ENCODE peak calls at places on chromosomes 3 and 15, in six cellular contexts. F, W, A, N, K and T are unnamed samples.

GRCh38 chr15:77500986-77501385 is 80.3 kb downstream of the HMG20A start:
- DNase-seq in F (peak; percentile 53), W (peak; percentile 53), A (peak; percentile 57), N (no peak), K (no peak), T (no peak)

GRCh38 chr3:170560296-170560695 is 25.6 kb downstream of the SLC7A14 start:
- DNase-seq in F (no peak), W (no peak), A (no peak), N (no peak), K (no peak), T (no peak)

GRCh38 chr3:130543322-130543721 is 26.3 kb downstream of the COL6A6 start:
- DNase-seq in F (no peak), W (no peak), A (no peak), N (no peak), K (no peak), T (no peak)

GRCh38 chr3:186241910-186242821 is 119.9 kb downstream of the DGKG start:
- DNase-seq in F (peak; percentile 80), W (peak; percentile 64), A (peak; percentile 72), N (no peak), K (peak; percentile 78), T (no peak)

GRCh38 chr15:63292771-63293170 is 15.4 kb downstream of the APH1B start:
- DNase-seq in F (peak; percentile 21), W (peak; percentile 17), A (no peak), N (peak; percentile 61), K (no peak), T (no peak)

GRCh38 chr15:78767331-78767951 is 43.8 kb downstream of the ADAMTS7 start:
- DNase-seq in F (no peak), W (no peak), A (no peak), N (no peak), K (peak; percentile 24), T (peak; percentile 86)

GRCh38 chr15:39587910-39588530 is 7.1 kb downstream of the THBS1 start:
- DNase-seq in F (peak; percentile 53), W (peak; percentile 16), A (peak; percentile 45), N (peak; percentile 28), K (no peak), T (no peak)

GRCh38 chr15:31301687-31301990 is 25.0 kb upstream of the KLF13 start:
- DNase-seq in F (no peak), W (no peak), A (no peak), N (no peak), K (no peak), T (no peak)

GRCh38 chr3:184380210-184380626 is 364 bp downstream of the CHRD start:
- DNase-seq in F (peak; percentile 51), W (peak; percentile 19), A (no peak), N (no peak), K (peak; percentile 70), T (no peak)

GRCh38 chr15:77984446-77984861 is 93.1 kb downstream of the TBC1D2B start:
- DNase-seq in F (no peak), W (no peak), A (no peak), N (no peak), K (peak; percentile 19), T (no peak)

GRCh38 chr3:164222200-164222599 is 856.1 kb downstream of the SI start:
- DNase-seq in F (no peak), W (no peak), A (no peak), N (no peak), K (no peak), T (no peak)

GRCh38 chr3:189393598-189393997 is 221.8 kb downstream of the TPRG1 start:
- DNase-seq in F (peak; percentile 47), W (no peak), A (no peak), N (no peak), K (no peak), T (no peak)

GRCh38 chr3:42591811-42592210 is 1.2 kb downstream of the SS18L2 start:
- DNase-seq in F (no peak), W (no peak), A (no peak), N (no peak), K (no peak), T (no peak)

GRCh38 chr3:13152826-13153710 is 79.8 kb upstream of the IQSEC1 start:
- DNase-seq in F (no peak), W (no peak), A (no peak), N (no peak), K (no peak), T (peak; percentile 33)
- TF ChIP-seq CTCF in F (no peak), W (no peak), A (no peak), N (no peak), K (no peak), T (no peak)

GRCh38 chr15:29570121-29570930 is 251.9 kb downstream of the TJP1 start:
- DNase-seq in F (peak; percentile 22), W (no peak), A (peak; percentile 2), N (no peak), K (no peak), T (no peak)

GRCh38 chr15:29566914-29567313 is 255.4 kb downstream of the TJP1 start:
- DNase-seq in F (no peak), W (no peak), A (no peak), N (no peak), K (no peak), T (no peak)

GRCh38 chr15:29569533-29570092 is 252.7 kb downstream of the TJP1 start:
- DNase-seq in F (no peak), W (no peak), A (no peak), N (no peak), K (no peak), T (no peak)

GRCh38 chr15:29567336-29567735 is 254.9 kb downstream of the TJP1 start:
- DNase-seq in F (no peak), W (no peak), A (no peak), N (no peak), K (no peak), T (no peak)

GRCh38 chr15:29568840-29569532 is 253.3 kb downstream of the TJP1 start:
- DNase-seq in F (peak; percentile 10), W (no peak), A (no peak), N (no peak), K (no peak), T (no peak)
- TF ChIP-seq CTCF in F (peak; percentile 14), W (no peak), A (no peak), N (peak; percentile 2), K (no peak), T (peak; percentile 70)

GRCh38 chr15:40768492-40769309 is 1.1 kb upstream of the C15orf62 start:
- DNase-seq in F (no peak), W (no peak), A (peak; percentile 64), N (no peak), K (no peak), T (no peak)
- TF ChIP-seq CTCF in F (no peak), W (no peak), A (no peak), N (no peak), K (no peak), T (no peak)

GRCh38 chr15:80934761-80935221 is 54.8 kb downstream of the MESD start:
- DNase-seq in F (peak; percentile 84), W (peak; percentile 39), A (peak; percentile 70), N (no peak), K (no peak), T (peak; percentile 11)

GRCh38 chr15:80937718-80938117 is 51.9 kb downstream of the MESD start:
- DNase-seq in F (no peak), W (no peak), A (no peak), N (no peak), K (no peak), T (no peak)

GRCh38 chr15:80940331-80940730 is 49.3 kb downstream of the MESD start:
- DNase-seq in F (no peak), W (no peak), A (no peak), N (no peak), K (no peak), T (no peak)

GRCh38 chr15:80932989-80933388 is 56.6 kb downstream of the MESD start:
- DNase-seq in F (peak; percentile 61), W (peak; percentile 55), A (peak; percentile 69), N (no peak), K (no peak), T (peak; percentile 59)

DNA sequence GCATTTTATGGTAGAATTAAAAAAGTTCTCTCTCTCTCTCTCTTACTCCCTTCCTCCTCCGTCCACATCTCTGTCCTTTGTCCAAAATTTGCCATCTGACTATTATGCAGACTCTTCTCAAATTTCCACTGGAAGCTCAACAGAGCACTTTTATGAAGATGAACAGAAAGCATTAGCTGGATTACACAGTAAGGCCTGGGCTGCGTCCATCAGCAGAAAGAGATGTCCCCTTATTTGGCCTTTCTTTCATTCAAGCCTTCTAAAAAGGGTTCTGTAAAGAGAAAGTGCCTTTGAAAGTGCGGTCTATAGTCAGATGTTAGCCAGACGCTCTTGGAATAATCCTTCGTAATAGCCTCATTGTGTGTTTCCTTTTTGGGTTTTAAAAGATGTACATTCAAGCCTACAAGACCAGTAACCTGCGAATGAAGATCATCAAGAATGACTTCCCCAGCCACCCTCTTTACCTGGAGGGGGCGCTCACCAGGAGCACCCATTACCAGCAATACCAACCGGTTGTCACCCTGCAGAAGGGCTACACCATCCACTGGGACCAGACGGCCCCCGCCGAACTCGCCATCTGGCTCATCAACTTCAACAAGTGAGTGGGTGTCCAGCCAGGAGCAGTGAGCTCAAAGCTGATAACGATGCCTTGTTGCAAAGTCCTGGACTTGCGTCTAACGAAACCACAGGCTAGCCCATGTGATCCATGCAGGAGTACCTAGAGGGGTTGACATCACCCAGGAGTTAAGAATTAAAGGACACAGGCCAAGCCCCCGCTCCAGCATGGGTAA is 53.1 kb downstream of the MESD start:
- DNase-seq in F (no peak), W (no peak), A (no peak), N (no peak), K (no peak), T (no peak)
- TF ChIP-seq CTCF in F (no peak), W (no peak), A (no peak), N (no peak), K (no peak), T (peak; percentile 12)